ENCODE peak calls at places on chromosomes 2 and 18, in nine cellular contexts. U, T, L, Y, Z, O, K, G and I are unnamed samples.

GRCh38 chr18:50104421-50104820 is 90.5 kb downstream of the MYO5B start:
- DNase-seq in Y (no peak), L (no peak), G (no peak), U (no peak), T (no peak), K (no peak), O (no peak), Z (no peak), I (no peak)

GRCh38 chr2:119068154-119068725 is 90.3 kb downstream of the C1QL2 start:
- DNase-seq in U (no peak), T (no peak), Y (no peak), G (no peak), Z (no peak), L (no peak), O (no peak), K (no peak), I (no peak)

GRCh38 chr2:119662297-119662696 is 16.7 kb upstream of the TMEM177 start:
- DNase-seq in G (no peak), Z (no peak), Y (no peak), K (no peak), L (no peak), U (no peak), T (no peak), O (no peak), I (no peak)

GRCh38 chr2:229141626-229142025 is 129.5 kb downstream of the PID1 start:
- DNase-seq in T (peak), L (no peak), U (no peak), Z (no peak), Y (no peak), O (no peak), K (no peak), G (peak), I (no peak)

GRCh38 chr18:11454021-11454420 is 155.4 kb upstream of the SLC35G4 start:
- DNase-seq in Y (no peak), Z (no peak), G (no peak), L (no peak), K (no peak), T (no peak), O (no peak), U (no peak), I (no peak)

GRCh38 chr18:22286576-22286975 is 117.2 kb downstream of the GATA6 start:
- DNase-seq in O (no peak), L (no peak), K (no peak), G (no peak), T (no peak), Y (no peak), Z (no peak), U (no peak), I (no peak)

GRCh38 chr2:231854616-231855125 is 68.4 kb downstream of the COPS7B start:
- DNase-seq in Z (no peak), T (no peak), L (no peak), G (no peak), Y (no peak), O (no peak), U (no peak), K (no peak), I (no peak)

GRCh38 chr2:221189431-221189830 is 382.7 kb downstream of the EPHA4 start:
- DNase-seq in Z (no peak), G (no peak), T (no peak), O (no peak), Y (no peak), K (no peak), L (no peak), U (no peak), I (no peak)

GRCh38 chr2:237745250-237745613 is 53.3 kb upstream of the RBM44 start:
- DNase-seq in Z (no peak), L (no peak), T (no peak), O (no peak), K (no peak), Y (no peak), U (no peak), G (no peak), I (no peak)

GRCh38 chr2:176126929-176127768 is 2.4 kb upstream of the HOXD8 start:
- DNase-seq in G (peak), K (peak), Z (peak), Y (no peak), L (peak), O (peak), U (peak), T (peak), I (no peak)

GRCh38 chr2:220811952-220812570 is 760.0 kb downstream of the EPHA4 start:
- DNase-seq in L (no peak), U (no peak), Z (no peak), O (no peak), Y (no peak), K (no peak), T (peak), G (peak), I (no peak)

GRCh38 chr2:28602751-28603639 is 107.1 kb downstream of the PLB1 start:
- DNase-seq in L (no peak), Z (no peak), Y (no peak), K (no peak), U (no peak), T (no peak), G (peak), O (no peak), I (no peak)

GRCh38 chr18:49865401-49865800 is 52.1 kb upstream of the ACAA2 start:
- DNase-seq in U (no peak), T (no peak), K (no peak), O (peak), G (no peak), Z (no peak), Y (no peak), L (no peak), I (no peak)

GRCh38 chr18:60196818-60197217 is 175.8 kb downstream of the MC4R start:
- DNase-seq in L (no peak), Y (no peak), O (no peak), U (no peak), K (no peak), G (no peak), T (no peak), Z (no peak), I (no peak)

GRCh38 chr18:47709556-47709955 is 220.9 kb downstream of the SMAD2 start:
- DNase-seq in L (no peak), G (no peak), O (no peak), K (no peak), T (no peak), U (no peak), Z (no peak), Y (no peak), I (no peak)

GRCh38 chr18:41906528-41907256 is 48.3 kb upstream of the PIK3C3 start:
- DNase-seq in T (peak), Z (no peak), O (peak), K (no peak), G (peak), L (no peak), U (peak), Y (peak), I (no peak)